ENCODE peak calls at places on chromosomes 6 and 20, in nine cellular contexts. T is GM10248, Y is GM13976, F is ovary, I is left lung, X is left ventricle myocardium inferior, K is fibroblast of mammary gland, U is ascending aorta, C is fibroblast of lung. B is an unnamed sample.

GRCh38 chr6:108755257-108756240 is 92.7 kb upstream of the ARMC2 start:
- DNase-seq in T (no peak), Y (no peak), F (peak), I (no peak), X (no peak), K (peak), U (peak), C (peak), B (no peak)

GRCh38 chr6:154555075-154555677 is 44.7 kb upstream of the CNKSR3 start:
- DNase-seq in T (no peak), Y (no peak), F (no peak), I (no peak), X (no peak), K (no peak), U (no peak), C (peak), B (no peak)

GRCh38 chr6:63447134-63447533 is 125.1 kb upstream of the LOC128125822 start:
- DNase-seq in T (no peak), Y (no peak), F (no peak), I (no peak), X (no peak), K (no peak), U (no peak), C (no peak), B (no peak)

GRCh38 chr6:33118525-33119123 is 42.8 kb downstream of the HLA-DPB1 start:
- DNase-seq in T (peak), Y (peak), F (no peak), I (no peak), X (no peak), K (peak), U (no peak), C (peak), B (peak)

GRCh38 chr6:28634758-28635546 is 109.3 kb downstream of the GPX5 start:
- DNase-seq in T (peak), Y (peak), F (no peak), I (no peak), X (no peak), K (peak), U (no peak), C (peak), B (no peak)

GRCh38 chr6:72348926-72349325 is 272.9 kb upstream of the KCNQ5 start:
- DNase-seq in T (no peak), Y (no peak), F (no peak), I (no peak), X (no peak), K (peak), U (no peak), C (peak), B (no peak)

GRCh38 chr6:1222426-1223311 is 89.2 kb upstream of the FOXQ1 start:
- DNase-seq in T (no peak), Y (no peak), F (no peak), I (no peak), X (peak), K (no peak), U (no peak), C (no peak), B (no peak)

GRCh38 chr20:7094438-7094997 is 327.0 kb downstream of the BMP2 start:
- DNase-seq in T (no peak), Y (no peak), F (no peak), I (no peak), X (no peak), K (peak), U (no peak), C (peak), B (no peak)

GRCh38 chr20:10662661-10663458 is 10.9 kb downstream of the JAG1 start:
- DNase-seq in T (no peak), Y (no peak), F (no peak), I (no peak), X (no peak), K (no peak), U (peak), C (no peak), B (no peak)

GRCh38 chr6:111721677-111722219 is 116.1 kb upstream of the TRAF3IP2 start:
- DNase-seq in T (peak), Y (peak), F (no peak), I (no peak), X (no peak), K (peak), U (peak), C (no peak), B (no peak)

GRCh38 chr20:19254086-19254821 is 41.8 kb downstream of the SLC24A3 start:
- DNase-seq in T (no peak), Y (no peak), F (no peak), I (no peak), X (no peak), K (peak), U (peak), C (no peak), B (peak)

GRCh38 chr6:121670511-121670910 is 235.1 kb downstream of the GJA1 start:
- DNase-seq in T (no peak), Y (no peak), F (no peak), I (no peak), X (no peak), K (peak), U (no peak), C (peak), B (no peak)

GRCh38 chr6:21593927-21594421 is 423 bp downstream of the SOX4 start:
- DNase-seq in T (no peak), Y (no peak), F (peak), I (no peak), X (no peak), K (peak), U (no peak), C (peak), B (no peak)

GRCh38 chr20:48069626-48070025 is 284.3 kb upstream of the SULF2 start:
- DNase-seq in T (no peak), Y (no peak), F (no peak), I (no peak), X (no peak), K (no peak), U (no peak), C (no peak), B (no peak)

GRCh38 chr6:125197795-125198269 is 44.3 kb downstream of the TPD52L1 start:
- DNase-seq in T (no peak), Y (no peak), F (peak), I (no peak), X (peak), K (peak), U (peak), C (peak), B (peak)

GRCh38 chr6:97456070-97456469 is 173.1 kb upstream of the MMS22L start:
- DNase-seq in T (no peak), Y (no peak), F (no peak), I (no peak), X (no peak), K (no peak), U (no peak), C (no peak), B (no peak)

GRCh38 chr6:162509821-162510220 is 217.7 kb downstream of the PRKN start:
- DNase-seq in T (no peak), Y (no peak), F (no peak), I (no peak), X (no peak), K (no peak), U (no peak), C (no peak), B (no peak)

GRCh38 chr6:37988131-37988530 is 168.6 kb downstream of the ZFAND3 start:
- DNase-seq in T (no peak), Y (no peak), F (no peak), I (no peak), X (no peak), K (peak), U (no peak), C (peak), B (no peak)

GRCh38 chr6:164502838-164503237 is 806.6 kb downstream of the C6orf118 start:
- DNase-seq in T (no peak), Y (no peak), F (no peak), I (no peak), X (no peak), K (no peak), U (no peak), C (no peak), B (no peak)

GRCh38 chr6:134103004-134103403 is 50.6 kb upstream of the SLC2A12 start:
- DNase-seq in T (no peak), Y (no peak), F (no peak), I (no peak), X (no peak), K (no peak), U (no peak), C (no peak), B (no peak)

GRCh38 chr6:51139841-51140462 is 321.3 kb downstream of the TFAP2B start:
- DNase-seq in T (no peak), Y (no peak), F (no peak), I (no peak), X (no peak), K (no peak), U (no peak), C (no peak), B (no peak)

GRCh38 chr6:10402648-10403311 is 12.1 kb downstream of the TFAP2A start:
- DNase-seq in T (no peak), Y (no peak), F (no peak), I (no peak), X (no peak), K (no peak), U (no peak), C (no peak), B (no peak)

GRCh38 chr6:130680118-130680517 is 147.1 kb upstream of the SMLR1 start:
- DNase-seq in T (no peak), Y (no peak), F (no peak), I (no peak), X (no peak), K (peak), U (no peak), C (peak), B (no peak)

GRCh38 chr20:46998497-46999190 is 104.0 kb downstream of the EYA2 start:
- DNase-seq in T (no peak), Y (no peak), F (no peak), I (no peak), X (no peak), K (no peak), U (no peak), C (no peak), B (no peak)

GRCh38 chr6:138533667-138534066 is 34.4 kb upstream of the NHSL1 start:
- DNase-seq in T (no peak), Y (no peak), F (no peak), I (no peak), X (no peak), K (no peak), U (no peak), C (no peak), B (no peak)

GRCh38 chr20:62751551-62752150 is 43.0 kb downstream of the NTSR1 start:
- DNase-seq in T (no peak), Y (no peak), F (no peak), I (peak), X (peak), K (no peak), U (no peak), C (no peak), B (no peak)

GRCh38 chr6:43910149-43910637 is 140.2 kb downstream of the VEGFA start:
- DNase-seq in T (no peak), Y (no peak), F (no peak), I (no peak), X (no peak), K (no peak), U (no peak), C (no peak), B (no peak)

DNA sequence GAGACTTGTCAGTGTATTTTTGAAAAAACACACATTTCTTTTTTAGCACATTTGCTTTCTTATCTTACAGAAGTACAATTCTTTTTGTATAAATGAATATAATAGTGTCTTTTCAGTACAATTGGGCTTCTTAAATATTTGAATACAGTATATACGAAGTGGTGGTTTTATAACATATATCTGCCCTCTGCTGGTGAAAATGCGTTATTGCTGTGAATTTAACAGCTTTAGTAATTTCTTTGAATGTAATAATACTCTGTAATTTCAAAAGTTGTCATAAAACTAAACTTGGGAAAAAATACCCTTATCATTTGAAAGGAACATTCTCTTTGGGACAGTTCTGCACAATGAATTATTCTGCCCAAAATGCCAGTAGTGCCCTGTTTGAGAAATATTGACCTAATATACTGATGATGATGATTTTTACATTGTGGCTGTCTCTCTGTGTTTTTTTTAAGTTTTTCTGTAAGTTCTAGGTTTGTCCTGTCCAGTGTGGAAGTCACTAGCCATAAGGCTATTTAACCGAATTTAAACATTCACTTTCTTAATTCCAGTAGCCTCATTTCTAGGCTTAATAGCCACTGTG is 19.0 kb downstream of the SMAP1 start:
- DNase-seq in T (peak), Y (peak), F (no peak), I (no peak), X (no peak), K (peak), U (no peak), C (peak), B (no peak)
- TF ChIP-seq CTCF in T (peak), Y (peak), F (peak), I (peak), X (peak), K (peak), U (peak), C (peak), B (peak)

DNA sequence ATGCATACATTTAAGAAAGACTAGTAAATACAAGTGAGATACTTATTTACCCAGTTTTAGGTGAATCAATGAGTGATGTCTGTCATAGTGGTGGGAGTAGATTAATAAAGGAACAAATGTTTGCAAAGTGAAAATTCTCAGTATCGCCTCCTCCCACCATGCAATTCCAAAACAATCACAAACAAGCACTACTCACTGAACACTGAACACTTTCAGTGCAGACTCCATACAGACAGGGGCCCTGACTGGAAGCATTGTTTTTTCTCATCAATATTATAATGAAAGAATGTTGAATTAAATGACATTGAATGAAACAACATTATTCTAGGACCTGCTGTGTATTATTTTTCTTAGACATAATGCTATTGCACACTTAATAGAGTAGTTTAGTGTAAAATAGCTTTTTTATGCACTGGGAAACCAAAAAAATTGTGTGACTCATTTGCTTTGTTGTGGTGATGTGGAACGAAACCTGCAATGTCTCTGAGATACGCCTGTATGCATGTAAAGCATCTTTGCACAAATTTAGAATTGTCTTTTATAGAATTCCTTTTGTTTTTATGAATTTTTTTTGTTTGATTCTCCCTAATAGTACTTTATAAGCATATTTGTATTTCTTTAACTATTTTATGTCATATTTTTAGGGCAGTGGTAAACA is 317.5 kb downstream of the UTRN start:
- DNase-seq in T (no peak), Y (no peak), F (no peak), I (no peak), X (no peak), K (no peak), U (no peak), C (peak), B (no peak)
- TF ChIP-seq CTCF in T (no peak), Y (no peak), F (no peak), I (no peak), X (no peak), K (no peak), U (no peak), C (no peak), B (no peak)

GRCh38 chr6:159311618-159312017 is 142.4 kb downstream of the FNDC1 start:
- DNase-seq in T (no peak), Y (no peak), F (no peak), I (no peak), X (no peak), K (no peak), U (peak), C (peak), B (no peak)
- TF ChIP-seq CTCF in T (no peak), Y (no peak), F (no peak), I (no peak), X (no peak), K (no peak), U (no peak), C (no peak), B (no peak)

GRCh38 chr20:57123139-57123903 is 143.1 kb downstream of the BMP7 start:
- DNase-seq in T (no peak), Y (no peak), F (no peak), I (no peak), X (no peak), K (no peak), U (no peak), C (no peak), B (no peak)

GRCh38 chr20:57124800-57125399 is 141.5 kb downstream of the BMP7 start:
- DNase-seq in T (no peak), Y (no peak), F (no peak), I (no peak), X (no peak), K (no peak), U (no peak), C (no peak), B (no peak)

GRCh38 chr20:57126481-57127092 is 139.9 kb downstream of the BMP7 start:
- DNase-seq in T (no peak), Y (no peak), F (peak), I (no peak), X (no peak), K (no peak), U (no peak), C (no peak), B (no peak)

GRCh38 chr20:57122481-57123138 is 143.8 kb downstream of the BMP7 start:
- DNase-seq in T (no peak), Y (no peak), F (no peak), I (no peak), X (no peak), K (no peak), U (no peak), C (no peak), B (no peak)

GRCh38 chr20:57124346-57124745 is 142.1 kb downstream of the BMP7 start:
- DNase-seq in T (no peak), Y (no peak), F (no peak), I (no peak), X (no peak), K (no peak), U (no peak), C (no peak), B (no peak)
- TF ChIP-seq CTCF in T (no peak), Y (no peak), F (no peak), I (no peak), X (no peak), K (no peak), U (no peak), C (no peak), B (no peak)

DNA sequence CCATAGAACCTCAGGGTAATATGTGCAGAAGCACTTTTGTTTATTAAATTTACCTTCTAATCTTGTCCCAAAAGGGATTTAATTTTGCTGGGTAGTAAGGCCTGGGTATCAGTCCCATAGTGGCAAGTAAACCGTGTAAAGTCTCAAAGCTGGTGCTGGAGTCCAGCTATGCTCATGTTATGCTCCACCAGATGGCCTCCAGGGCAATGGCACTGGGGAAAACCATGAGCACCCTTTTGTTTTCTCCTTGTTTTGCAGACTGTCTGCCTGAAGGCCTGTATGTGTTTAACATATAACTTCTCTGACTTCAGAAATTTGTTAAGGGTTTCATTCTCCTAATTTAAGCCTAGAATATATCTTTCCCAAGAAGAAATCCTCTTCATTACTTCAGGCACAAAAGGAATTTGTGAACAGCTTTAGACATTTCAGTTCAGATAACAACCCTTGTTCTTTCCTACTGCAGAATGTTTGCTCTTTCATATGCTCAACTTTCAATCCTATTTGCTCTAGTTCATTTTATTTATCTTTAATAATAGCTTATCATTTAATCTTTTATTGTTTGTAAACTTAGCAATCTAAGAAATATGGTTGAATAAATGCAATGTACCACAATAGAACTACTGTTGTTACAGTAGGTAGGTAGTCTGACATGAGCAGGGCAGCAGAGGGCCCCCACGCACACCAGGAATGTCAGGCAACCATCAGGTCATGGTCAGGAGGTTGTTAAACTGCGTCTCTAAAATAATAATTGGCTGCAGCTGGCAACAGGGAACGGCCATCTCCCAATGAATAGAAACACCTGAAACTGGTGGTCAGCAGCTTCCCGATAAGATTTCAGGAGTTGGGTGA is 162.8 kb downstream of the TENT5A start:
- DNase-seq in T (no peak), Y (no peak), F (no peak), I (no peak), X (no peak), K (peak), U (no peak), C (no peak), B (no peak)
- TF ChIP-seq CTCF in T (no peak), Y (no peak), F (no peak), I (no peak), X (no peak), K (no peak), U (no peak), C (no peak), B (no peak)

DNA sequence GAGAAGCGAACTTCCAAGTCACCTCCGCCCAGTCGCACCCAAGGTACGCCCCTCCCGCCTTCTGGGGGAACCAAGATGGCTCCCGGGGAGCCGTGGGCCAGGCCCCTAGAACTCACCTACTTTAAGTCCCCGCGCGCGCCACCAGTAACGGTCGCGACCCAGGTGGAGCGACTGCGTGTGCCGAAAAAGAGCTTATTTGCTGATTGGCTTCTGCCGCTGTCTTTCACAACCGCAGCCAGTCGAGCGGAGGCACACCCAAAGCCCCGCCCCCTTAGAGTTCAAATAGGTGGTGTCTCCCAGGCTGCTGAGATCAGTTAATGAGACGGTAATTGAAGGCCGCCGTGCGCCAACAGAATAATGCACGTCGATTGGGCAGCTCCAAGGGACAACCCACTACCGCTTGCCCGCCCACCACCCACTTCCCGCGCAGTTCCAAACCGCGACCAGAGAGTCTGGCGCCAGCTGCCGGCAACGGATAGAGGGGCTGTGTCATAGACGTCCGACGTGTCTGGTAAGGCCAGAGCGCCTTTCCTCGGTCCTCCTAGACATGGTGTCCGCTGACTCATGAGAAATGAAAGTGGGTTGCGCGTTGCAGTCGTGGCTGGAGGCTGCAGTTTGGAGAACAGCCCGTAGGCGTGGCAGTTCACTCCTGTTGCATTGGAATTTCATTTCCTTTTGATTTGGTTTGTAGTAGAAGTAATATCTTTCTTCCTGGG is at the start of gene MDC1:
- DNase-seq in T (peak), Y (peak), F (peak), I (peak), X (peak), K (peak), U (peak), C (peak), B (peak)
- TF ChIP-seq CTCF in T (no peak), Y (no peak), F (peak), I (peak), X (peak), K (peak), U (peak), C (peak), B (peak)

GRCh38 chr6:165936096-165936495 is 231.6 kb downstream of the TBXT start:
- DNase-seq in T (no peak), Y (no peak), F (no peak), I (no peak), X (no peak), K (no peak), U (no peak), C (no peak), B (no peak)

GRCh38 chr6:165929607-165930006 is 238.0 kb downstream of the TBXT start:
- DNase-seq in T (no peak), Y (no peak), F (no peak), I (peak), X (no peak), K (no peak), U (no peak), C (no peak), B (no peak)

GRCh38 chr6:165930668-165931067 is 237.0 kb downstream of the TBXT start:
- DNase-seq in T (no peak), Y (no peak), F (no peak), I (peak), X (no peak), K (no peak), U (no peak), C (no peak), B (no peak)

GRCh38 chr6:165936660-165937059 is 231.0 kb downstream of the TBXT start:
- DNase-seq in T (no peak), Y (no peak), F (no peak), I (no peak), X (no peak), K (no peak), U (no peak), C (no peak), B (no peak)

GRCh38 chr6:165931675-165932074 is 236.0 kb downstream of the TBXT start:
- DNase-seq in T (no peak), Y (no peak), F (no peak), I (peak), X (no peak), K (no peak), U (no peak), C (no peak), B (no peak)
- TF ChIP-seq CTCF in T (no peak), Y (no peak), F (no peak), I (no peak), X (no peak), K (no peak), U (no peak), C (no peak), B (no peak)